ENCODE peak calls at places on chromosomes 3 and 15, in five cellular contexts. One of them, this sample, is unnamed.

GRCh38 chr3:133972156-133972555 is 57.6 kb downstream of the SLCO2A1 start:
- DNase-seq in stimulated activated CD4-positive, alpha-beta T cell treated with anti-CD3 and anti-CD28 coated beads, Interleukin-15, amount 100 ng/mL, for 1 hour: no peak
- DNase-seq in left kidney: no peak
- DNase-seq in GM06990: no peak
- DNase-seq in Jurkat, Clone E6-1: no peak
- DNase-seq in this sample: no peak

GRCh38 chr3:14725564-14726420 is 50.9 kb downstream of the C3orf20 start:
- DNase-seq in stimulated activated CD4-positive, alpha-beta T cell treated with anti-CD3 and anti-CD28 coated beads, Interleukin-15, amount 100 ng/mL, for 1 hour: no peak
- DNase-seq in left kidney: peak; percentile 91
- DNase-seq in GM06990: no peak
- DNase-seq in Jurkat, Clone E6-1: no peak
- DNase-seq in this sample: no peak

GRCh38 chr3:156187146-156187769 is 66.9 kb downstream of the KCNAB1 start:
- DNase-seq in stimulated activated CD4-positive, alpha-beta T cell treated with anti-CD3 and anti-CD28 coated beads, Interleukin-15, amount 100 ng/mL, for 1 hour: no peak
- DNase-seq in left kidney: no peak
- DNase-seq in GM06990: no peak
- DNase-seq in Jurkat, Clone E6-1: no peak
- DNase-seq in this sample: no peak

GRCh38 chr3:64898941-64899340 is 211.1 kb upstream of the ADAMTS9 start:
- DNase-seq in stimulated activated CD4-positive, alpha-beta T cell treated with anti-CD3 and anti-CD28 coated beads, Interleukin-15, amount 100 ng/mL, for 1 hour: no peak
- DNase-seq in left kidney: no peak
- DNase-seq in GM06990: no peak
- DNase-seq in Jurkat, Clone E6-1: no peak
- DNase-seq in this sample: no peak

GRCh38 chr3:109195812-109196211 is 59.3 kb downstream of the C3orf85 start:
- DNase-seq in stimulated activated CD4-positive, alpha-beta T cell treated with anti-CD3 and anti-CD28 coated beads, Interleukin-15, amount 100 ng/mL, for 1 hour: no peak
- DNase-seq in left kidney: no peak
- DNase-seq in GM06990: no peak
- DNase-seq in Jurkat, Clone E6-1: no peak
- DNase-seq in this sample: no peak

GRCh38 chr15:39919396-39919739 is 698 bp downstream of the GPR176 start:
- DNase-seq in stimulated activated CD4-positive, alpha-beta T cell treated with anti-CD3 and anti-CD28 coated beads, Interleukin-15, amount 100 ng/mL, for 1 hour: no peak
- DNase-seq in left kidney: peak; percentile 43
- DNase-seq in GM06990: no peak
- DNase-seq in Jurkat, Clone E6-1: no peak
- DNase-seq in this sample: no peak

GRCh38 chr3:168407381-168407780 is 311.7 kb upstream of the GOLIM4 start:
- DNase-seq in stimulated activated CD4-positive, alpha-beta T cell treated with anti-CD3 and anti-CD28 coated beads, Interleukin-15, amount 100 ng/mL, for 1 hour: no peak
- DNase-seq in left kidney: no peak
- DNase-seq in GM06990: no peak
- DNase-seq in Jurkat, Clone E6-1: no peak
- DNase-seq in this sample: no peak

GRCh38 chr15:26891448-26891881 is 24.6 kb downstream of the GABRA5 start:
- DNase-seq in stimulated activated CD4-positive, alpha-beta T cell treated with anti-CD3 and anti-CD28 coated beads, Interleukin-15, amount 100 ng/mL, for 1 hour: no peak
- DNase-seq in left kidney: peak; percentile 95
- DNase-seq in GM06990: no peak
- DNase-seq in Jurkat, Clone E6-1: peak; percentile 74
- DNase-seq in this sample: no peak

GRCh38 chr15:40554164-40554530 is 10.7 kb downstream of the CCDC32 start:
- DNase-seq in stimulated activated CD4-positive, alpha-beta T cell treated with anti-CD3 and anti-CD28 coated beads, Interleukin-15, amount 100 ng/mL, for 1 hour: no peak
- DNase-seq in left kidney: no peak
- DNase-seq in GM06990: no peak
- DNase-seq in Jurkat, Clone E6-1: no peak
- DNase-seq in this sample: no peak

GRCh38 chr15:42759093-42759492 is 22.2 kb upstream of the CDAN1 start:
- DNase-seq in stimulated activated CD4-positive, alpha-beta T cell treated with anti-CD3 and anti-CD28 coated beads, Interleukin-15, amount 100 ng/mL, for 1 hour: no peak
- DNase-seq in left kidney: no peak
- DNase-seq in GM06990: no peak
- DNase-seq in Jurkat, Clone E6-1: no peak
- DNase-seq in this sample: no peak

GRCh38 chr3:177596822-177597271 is 399.6 kb upstream of the TBL1XR1 start:
- DNase-seq in stimulated activated CD4-positive, alpha-beta T cell treated with anti-CD3 and anti-CD28 coated beads, Interleukin-15, amount 100 ng/mL, for 1 hour: no peak
- DNase-seq in left kidney: peak; percentile 51
- DNase-seq in GM06990: no peak
- DNase-seq in Jurkat, Clone E6-1: no peak
- DNase-seq in this sample: no peak

GRCh38 chr3:4685673-4686345 is 192.7 kb downstream of the ITPR1 start:
- DNase-seq in stimulated activated CD4-positive, alpha-beta T cell treated with anti-CD3 and anti-CD28 coated beads, Interleukin-15, amount 100 ng/mL, for 1 hour: no peak
- DNase-seq in left kidney: no peak
- DNase-seq in GM06990: no peak
- DNase-seq in Jurkat, Clone E6-1: no peak
- DNase-seq in this sample: no peak

GRCh38 chr3:88469216-88469615 is 319.5 kb downstream of the C3orf38 start:
- DNase-seq in stimulated activated CD4-positive, alpha-beta T cell treated with anti-CD3 and anti-CD28 coated beads, Interleukin-15, amount 100 ng/mL, for 1 hour: no peak
- DNase-seq in left kidney: no peak
- DNase-seq in GM06990: no peak
- DNase-seq in Jurkat, Clone E6-1: no peak
- DNase-seq in this sample: no peak

GRCh38 chr3:14001136-14001535 is 121.3 kb upstream of the WNT7A start:
- DNase-seq in stimulated activated CD4-positive, alpha-beta T cell treated with anti-CD3 and anti-CD28 coated beads, Interleukin-15, amount 100 ng/mL, for 1 hour: no peak
- DNase-seq in left kidney: no peak
- DNase-seq in GM06990: no peak
- DNase-seq in Jurkat, Clone E6-1: no peak
- DNase-seq in this sample: no peak

GRCh38 chr3:38171622-38172021 is 6.3 kb downstream of the OXSR1 start:
- DNase-seq in stimulated activated CD4-positive, alpha-beta T cell treated with anti-CD3 and anti-CD28 coated beads, Interleukin-15, amount 100 ng/mL, for 1 hour: no peak
- DNase-seq in left kidney: no peak
- DNase-seq in GM06990: no peak
- DNase-seq in Jurkat, Clone E6-1: no peak
- DNase-seq in this sample: no peak

GRCh38 chr3:150469031-150469930 is 61.2 kb downstream of the TSC22D2 start:
- DNase-seq in stimulated activated CD4-positive, alpha-beta T cell treated with anti-CD3 and anti-CD28 coated beads, Interleukin-15, amount 100 ng/mL, for 1 hour: no peak
- DNase-seq in left kidney: peak; percentile 4
- DNase-seq in GM06990: no peak
- DNase-seq in Jurkat, Clone E6-1: no peak
- DNase-seq in this sample: no peak

GRCh38 chr3:14457999-14458398 is 55.6 kb downstream of the SLC6A6 start:
- DNase-seq in stimulated activated CD4-positive, alpha-beta T cell treated with anti-CD3 and anti-CD28 coated beads, Interleukin-15, amount 100 ng/mL, for 1 hour: no peak
- DNase-seq in left kidney: peak; percentile 83
- DNase-seq in GM06990: no peak
- DNase-seq in Jurkat, Clone E6-1: no peak
- DNase-seq in this sample: no peak

This sample was measured in activated naive CD8-positive, alpha-beta T cell treated with anti-CD3 and anti-CD28 coated beads, Interleukin-2, amount 50 U/mL, for 16 hours.